ENCODE peak calls at places on chromosomes 5 and 9, in ten cellular contexts. One of them, this sample, is unnamed.

GRCh38 chr9:120715331-120715924 is 1.2 kb upstream of the MEGF9 start:
- DNase-seq in memory B cell: no peak
- DNase-seq in ELF-1: peak
- DNase-seq in NCI-H774: no peak
- DNase-seq in COR-L47: no peak
- DNase-seq in NCI-H226: no peak
- DNase-seq in epithelial cell of esophagus: peak
- DNase-seq in GM06990: no peak
- DNase-seq in HTR-8/SVneo: no peak
- DNase-seq in ecto neural progenitor cell: peak
- DNase-seq in this sample: peak

GRCh38 chr9:90611568-90611967 is 31.1 kb downstream of the DIRAS2 start:
- DNase-seq in GM06990: no peak
- DNase-seq in ecto neural progenitor cell: no peak
- DNase-seq in ELF-1: no peak
- DNase-seq in NCI-H226: no peak
- DNase-seq in HTR-8/SVneo: no peak
- DNase-seq in COR-L47: no peak
- DNase-seq in epithelial cell of esophagus: no peak
- DNase-seq in memory B cell: no peak
- DNase-seq in NCI-H774: no peak
- DNase-seq in this sample: no peak

GRCh38 chr5:37029436-37029835 is 152.9 kb downstream of the NIPBL start:
- DNase-seq in GM06990: no peak
- DNase-seq in ecto neural progenitor cell: no peak
- DNase-seq in ELF-1: no peak
- DNase-seq in HTR-8/SVneo: no peak
- DNase-seq in epithelial cell of esophagus: no peak
- DNase-seq in NCI-H226: no peak
- DNase-seq in COR-L47: no peak
- DNase-seq in memory B cell: no peak
- DNase-seq in NCI-H774: no peak
- DNase-seq in this sample: no peak

GRCh38 chr5:102638912-102639652 is 116.0 kb upstream of the PAM start:
- DNase-seq in ecto neural progenitor cell: no peak
- DNase-seq in NCI-H226: no peak
- DNase-seq in NCI-H774: no peak
- DNase-seq in ELF-1: no peak
- DNase-seq in HTR-8/SVneo: no peak
- DNase-seq in COR-L47: no peak
- DNase-seq in epithelial cell of esophagus: no peak
- DNase-seq in memory B cell: no peak
- DNase-seq in GM06990: no peak
- DNase-seq in this sample: no peak

GRCh38 chr5:26889810-26890209 is 148.6 kb downstream of the CDH9 start:
- DNase-seq in COR-L47: peak
- DNase-seq in HTR-8/SVneo: no peak
- DNase-seq in ecto neural progenitor cell: no peak
- DNase-seq in NCI-H226: no peak
- DNase-seq in memory B cell: no peak
- DNase-seq in epithelial cell of esophagus: no peak
- DNase-seq in NCI-H774: peak
- DNase-seq in GM06990: no peak
- DNase-seq in ELF-1: no peak
- DNase-seq in this sample: peak

GRCh38 chr9:81687521-81688261 is 1.7 kb downstream of the TLE1 start:
- DNase-seq in NCI-H774: no peak
- DNase-seq in COR-L47: no peak
- DNase-seq in memory B cell: peak
- DNase-seq in HTR-8/SVneo: peak
- DNase-seq in GM06990: no peak
- DNase-seq in ecto neural progenitor cell: peak
- DNase-seq in NCI-H226: no peak
- DNase-seq in epithelial cell of esophagus: peak
- DNase-seq in ELF-1: peak
- DNase-seq in this sample: no peak

GRCh38 chr5:119315516-119315949 is 40.3 kb upstream of the TNFAIP8 start:
- DNase-seq in NCI-H774: no peak
- DNase-seq in ELF-1: no peak
- DNase-seq in memory B cell: peak
- DNase-seq in COR-L47: peak
- DNase-seq in HTR-8/SVneo: peak
- DNase-seq in ecto neural progenitor cell: no peak
- DNase-seq in GM06990: peak
- DNase-seq in epithelial cell of esophagus: peak
- DNase-seq in NCI-H226: peak
- DNase-seq in this sample: no peak

GRCh38 chr5:55134053-55134722 is 25.8 kb upstream of the GPX8 start:
- DNase-seq in NCI-H226: no peak
- DNase-seq in NCI-H774: no peak
- DNase-seq in ecto neural progenitor cell: no peak
- DNase-seq in COR-L47: no peak
- DNase-seq in epithelial cell of esophagus: peak
- DNase-seq in HTR-8/SVneo: no peak
- DNase-seq in ELF-1: no peak
- DNase-seq in GM06990: no peak
- DNase-seq in memory B cell: no peak
- DNase-seq in this sample: no peak

GRCh38 chr5:159331099-159331973 is 1.0 kb upstream of the IL12B start:
- DNase-seq in GM06990: peak
- DNase-seq in NCI-H774: peak
- DNase-seq in epithelial cell of esophagus: peak
- DNase-seq in NCI-H226: peak
- DNase-seq in ecto neural progenitor cell: peak
- DNase-seq in HTR-8/SVneo: peak
- DNase-seq in COR-L47: no peak
- DNase-seq in memory B cell: peak
- DNase-seq in ELF-1: peak
- DNase-seq in this sample: peak

GRCh38 chr5:135565691-135566421 is 12.9 kb downstream of the CXCL14 start:
- DNase-seq in epithelial cell of esophagus: peak
- DNase-seq in memory B cell: peak
- DNase-seq in HTR-8/SVneo: peak
- DNase-seq in NCI-H774: peak
- DNase-seq in ELF-1: peak
- DNase-seq in COR-L47: peak
- DNase-seq in GM06990: no peak
- DNase-seq in NCI-H226: peak
- DNase-seq in ecto neural progenitor cell: peak
- DNase-seq in this sample: peak

GRCh38 chr9:137492464-137493162 is 33.5 kb upstream of the NSMF start:
- DNase-seq in memory B cell: no peak
- DNase-seq in COR-L47: no peak
- DNase-seq in NCI-H774: peak
- DNase-seq in epithelial cell of esophagus: no peak
- DNase-seq in ecto neural progenitor cell: no peak
- DNase-seq in ELF-1: peak
- DNase-seq in GM06990: peak
- DNase-seq in NCI-H226: peak
- DNase-seq in HTR-8/SVneo: no peak
- DNase-seq in this sample: peak

GRCh38 chr5:57174128-57174849 is 430 bp downstream of the GPBP1 start:
- DNase-seq in ELF-1: peak
- DNase-seq in GM06990: no peak
- DNase-seq in NCI-H226: peak
- DNase-seq in NCI-H774: no peak
- DNase-seq in epithelial cell of esophagus: peak
- DNase-seq in HTR-8/SVneo: no peak
- DNase-seq in COR-L47: peak
- DNase-seq in memory B cell: no peak
- DNase-seq in ecto neural progenitor cell: no peak
- DNase-seq in this sample: no peak

GRCh38 chr5:82046268-82046621 is 74.4 kb downstream of the ATG10 start:
- DNase-seq in GM06990: no peak
- DNase-seq in epithelial cell of esophagus: no peak
- DNase-seq in NCI-H774: no peak
- DNase-seq in memory B cell: no peak
- DNase-seq in HTR-8/SVneo: no peak
- DNase-seq in COR-L47: no peak
- DNase-seq in ELF-1: no peak
- DNase-seq in ecto neural progenitor cell: no peak
- DNase-seq in NCI-H226: no peak
- DNase-seq in this sample: no peak

GRCh38 chr5:94469889-94470288 is 148.5 kb downstream of the KIAA0825 start:
- DNase-seq in epithelial cell of esophagus: no peak
- DNase-seq in ELF-1: no peak
- DNase-seq in GM06990: no peak
- DNase-seq in ecto neural progenitor cell: no peak
- DNase-seq in memory B cell: no peak
- DNase-seq in NCI-H226: no peak
- DNase-seq in HTR-8/SVneo: peak
- DNase-seq in NCI-H774: peak
- DNase-seq in COR-L47: no peak
- DNase-seq in this sample: peak

GRCh38 chr9:121972501-121972981 is 120.6 kb downstream of the TTLL11 start:
- DNase-seq in GM06990: peak
- DNase-seq in ecto neural progenitor cell: no peak
- DNase-seq in COR-L47: no peak
- DNase-seq in NCI-H226: peak
- DNase-seq in epithelial cell of esophagus: peak
- DNase-seq in NCI-H774: no peak
- DNase-seq in memory B cell: no peak
- DNase-seq in ELF-1: no peak
- DNase-seq in HTR-8/SVneo: peak
- DNase-seq in this sample: no peak

GRCh38 chr5:80860934-80861613 is 99.1 kb upstream of the RASGRF2 start:
- DNase-seq in GM06990: no peak
- DNase-seq in ecto neural progenitor cell: no peak
- DNase-seq in COR-L47: no peak
- DNase-seq in NCI-H774: no peak
- DNase-seq in HTR-8/SVneo: no peak
- DNase-seq in ELF-1: peak
- DNase-seq in epithelial cell of esophagus: no peak
- DNase-seq in NCI-H226: peak
- DNase-seq in memory B cell: no peak
- DNase-seq in this sample: no peak

GRCh38 chr9:91089405-91090131 is 272.1 kb downstream of the AUH start:
- DNase-seq in NCI-H774: no peak
- DNase-seq in COR-L47: peak
- DNase-seq in NCI-H226: no peak
- DNase-seq in memory B cell: peak
- DNase-seq in ecto neural progenitor cell: no peak
- DNase-seq in ELF-1: peak
- DNase-seq in epithelial cell of esophagus: peak
- DNase-seq in HTR-8/SVneo: peak
- DNase-seq in GM06990: no peak
- DNase-seq in this sample: peak

GRCh38 chr5:79806741-79807140 is 117.1 kb downstream of the CMYA5 start:
- DNase-seq in HTR-8/SVneo: no peak
- DNase-seq in ELF-1: no peak
- DNase-seq in memory B cell: no peak
- DNase-seq in NCI-H774: no peak
- DNase-seq in epithelial cell of esophagus: no peak
- DNase-seq in ecto neural progenitor cell: no peak
- DNase-seq in GM06990: no peak
- DNase-seq in COR-L47: no peak
- DNase-seq in NCI-H226: no peak
- DNase-seq in this sample: no peak

GRCh38 chr5:39420482-39421145 is 4.2 kb downstream of the DAB2 start:
- DNase-seq in NCI-H226: peak
- DNase-seq in NCI-H774: no peak
- DNase-seq in ELF-1: peak
- DNase-seq in epithelial cell of esophagus: no peak
- DNase-seq in ecto neural progenitor cell: peak
- DNase-seq in HTR-8/SVneo: no peak
- DNase-seq in COR-L47: no peak
- DNase-seq in memory B cell: no peak
- DNase-seq in GM06990: no peak
- DNase-seq in this sample: no peak

GRCh38 chr5:7682379-7682778 is 168.6 kb downstream of the CFAP90 start:
- DNase-seq in ecto neural progenitor cell: no peak
- DNase-seq in COR-L47: no peak
- DNase-seq in NCI-H226: no peak
- DNase-seq in epithelial cell of esophagus: no peak
- DNase-seq in HTR-8/SVneo: no peak
- DNase-seq in ELF-1: no peak
- DNase-seq in NCI-H774: no peak
- DNase-seq in memory B cell: no peak
- DNase-seq in GM06990: no peak
- DNase-seq in this sample: no peak

GRCh38 chr5:143170977-143171376 is 232.5 kb downstream of the NR3C1 start:
- DNase-seq in memory B cell: no peak
- DNase-seq in NCI-H226: no peak
- DNase-seq in COR-L47: no peak
- DNase-seq in epithelial cell of esophagus: no peak
- DNase-seq in NCI-H774: no peak
- DNase-seq in ecto neural progenitor cell: no peak
- DNase-seq in ELF-1: no peak
- DNase-seq in HTR-8/SVneo: no peak
- DNase-seq in GM06990: no peak
- DNase-seq in this sample: no peak

This sample was measured in SHP77.